ENCODE peak calls at places on chromosomes 11 and 22, in nine cellular contexts. One of them, this sample, is unnamed.

GRCh38 chr11:47270331-47271271 is 668 bp downstream of the MADD start:
- DNase-seq in GM04503: no peak
- DNase-seq in NCI-H748 treated with DMSO at 0.1 percent for 48 hours: peak
- DNase-seq in activated T-cell treated with anti-CD3 and anti-CD28 coated beads, Interleukin-2, amount 50 U/mL, for 48 hours: peak
- DNase-seq in left cardiac atrium: no peak
- DNase-seq in fibroblast of mammary gland: peak
- DNase-seq in hypothalamus: no peak
- DNase-seq in testis: peak
- DNase-seq in ovary: no peak
- DNase-seq in this sample: peak

GRCh38 chr11:14189874-14190273 is 169.1 kb downstream of the RRAS2 start:
- DNase-seq in GM04503: no peak
- DNase-seq in NCI-H748 treated with DMSO at 0.1 percent for 48 hours: no peak
- DNase-seq in activated T-cell treated with anti-CD3 and anti-CD28 coated beads, Interleukin-2, amount 50 U/mL, for 48 hours: no peak
- DNase-seq in left cardiac atrium: peak
- DNase-seq in fibroblast of mammary gland: peak
- DNase-seq in hypothalamus: no peak
- DNase-seq in testis: peak
- DNase-seq in ovary: no peak
- DNase-seq in this sample: no peak

GRCh38 chr11:12642040-12642439 is 32.2 kb upstream of the TEAD1 start:
- DNase-seq in GM04503: no peak
- DNase-seq in NCI-H748 treated with DMSO at 0.1 percent for 48 hours: no peak
- DNase-seq in activated T-cell treated with anti-CD3 and anti-CD28 coated beads, Interleukin-2, amount 50 U/mL, for 48 hours: no peak
- DNase-seq in left cardiac atrium: no peak
- DNase-seq in fibroblast of mammary gland: peak
- DNase-seq in hypothalamus: no peak
- DNase-seq in testis: no peak
- DNase-seq in ovary: no peak
- DNase-seq in this sample: no peak

GRCh38 chr11:128894685-128895084 is 3.5 kb downstream of the KCNJ5 start:
- DNase-seq in GM04503: no peak
- DNase-seq in NCI-H748 treated with DMSO at 0.1 percent for 48 hours: no peak
- DNase-seq in activated T-cell treated with anti-CD3 and anti-CD28 coated beads, Interleukin-2, amount 50 U/mL, for 48 hours: no peak
- DNase-seq in left cardiac atrium: peak
- DNase-seq in fibroblast of mammary gland: no peak
- DNase-seq in hypothalamus: no peak
- DNase-seq in testis: peak
- DNase-seq in ovary: peak
- DNase-seq in this sample: peak

GRCh38 chr11:68271023-68271780 is 571 bp downstream of the C11orf24 start:
- DNase-seq in GM04503: no peak
- DNase-seq in NCI-H748 treated with DMSO at 0.1 percent for 48 hours: peak
- DNase-seq in activated T-cell treated with anti-CD3 and anti-CD28 coated beads, Interleukin-2, amount 50 U/mL, for 48 hours: peak
- DNase-seq in left cardiac atrium: peak
- DNase-seq in fibroblast of mammary gland: peak
- DNase-seq in hypothalamus: no peak
- DNase-seq in testis: peak
- DNase-seq in ovary: peak
- DNase-seq in this sample: peak

GRCh38 chr11:19953909-19954308 is 206.4 kb downstream of the DBX1 start:
- DNase-seq in GM04503: peak
- DNase-seq in NCI-H748 treated with DMSO at 0.1 percent for 48 hours: peak
- DNase-seq in activated T-cell treated with anti-CD3 and anti-CD28 coated beads, Interleukin-2, amount 50 U/mL, for 48 hours: no peak
- DNase-seq in left cardiac atrium: no peak
- DNase-seq in fibroblast of mammary gland: peak
- DNase-seq in hypothalamus: no peak
- DNase-seq in testis: no peak
- DNase-seq in ovary: no peak
- DNase-seq in this sample: peak

GRCh38 chr11:117334896-117335295 is 7.2 kb downstream of the CEP164 start:
- DNase-seq in GM04503: no peak
- DNase-seq in NCI-H748 treated with DMSO at 0.1 percent for 48 hours: no peak
- DNase-seq in activated T-cell treated with anti-CD3 and anti-CD28 coated beads, Interleukin-2, amount 50 U/mL, for 48 hours: no peak
- DNase-seq in left cardiac atrium: no peak
- DNase-seq in fibroblast of mammary gland: no peak
- DNase-seq in hypothalamus: no peak
- DNase-seq in testis: no peak
- DNase-seq in ovary: no peak
- DNase-seq in this sample: no peak

GRCh38 chr11:110878513-110878912 is 166.3 kb upstream of the ARHGAP20 start:
- DNase-seq in GM04503: no peak
- DNase-seq in NCI-H748 treated with DMSO at 0.1 percent for 48 hours: no peak
- DNase-seq in activated T-cell treated with anti-CD3 and anti-CD28 coated beads, Interleukin-2, amount 50 U/mL, for 48 hours: no peak
- DNase-seq in left cardiac atrium: no peak
- DNase-seq in fibroblast of mammary gland: peak
- DNase-seq in hypothalamus: no peak
- DNase-seq in testis: no peak
- DNase-seq in ovary: no peak
- DNase-seq in this sample: no peak

GRCh38 chr11:118322721-118323120 is 18.2 kb downstream of the CD3E start:
- DNase-seq in GM04503: no peak
- DNase-seq in NCI-H748 treated with DMSO at 0.1 percent for 48 hours: no peak
- DNase-seq in activated T-cell treated with anti-CD3 and anti-CD28 coated beads, Interleukin-2, amount 50 U/mL, for 48 hours: no peak
- DNase-seq in left cardiac atrium: no peak
- DNase-seq in fibroblast of mammary gland: no peak
- DNase-seq in hypothalamus: no peak
- DNase-seq in testis: no peak
- DNase-seq in ovary: no peak
- DNase-seq in this sample: no peak

GRCh38 chr11:130545449-130546072 is 97.1 kb downstream of the ADAMTS15 start:
- DNase-seq in GM04503: no peak
- DNase-seq in NCI-H748 treated with DMSO at 0.1 percent for 48 hours: no peak
- DNase-seq in activated T-cell treated with anti-CD3 and anti-CD28 coated beads, Interleukin-2, amount 50 U/mL, for 48 hours: no peak
- DNase-seq in left cardiac atrium: no peak
- DNase-seq in fibroblast of mammary gland: no peak
- DNase-seq in hypothalamus: no peak
- DNase-seq in testis: no peak
- DNase-seq in ovary: no peak
- DNase-seq in this sample: no peak

GRCh38 chr11:48066881-48067800 is 86.8 kb downstream of the PTPRJ start:
- DNase-seq in GM04503: no peak
- DNase-seq in NCI-H748 treated with DMSO at 0.1 percent for 48 hours: no peak
- DNase-seq in activated T-cell treated with anti-CD3 and anti-CD28 coated beads, Interleukin-2, amount 50 U/mL, for 48 hours: no peak
- DNase-seq in left cardiac atrium: no peak
- DNase-seq in fibroblast of mammary gland: peak
- DNase-seq in hypothalamus: no peak
- DNase-seq in testis: no peak
- DNase-seq in ovary: no peak
- DNase-seq in this sample: no peak

GRCh38 chr11:65790902-65791650 is 4.2 kb downstream of the OVOL1 start:
- DNase-seq in GM04503: no peak
- DNase-seq in NCI-H748 treated with DMSO at 0.1 percent for 48 hours: no peak
- DNase-seq in activated T-cell treated with anti-CD3 and anti-CD28 coated beads, Interleukin-2, amount 50 U/mL, for 48 hours: no peak
- DNase-seq in left cardiac atrium: no peak
- DNase-seq in fibroblast of mammary gland: no peak
- DNase-seq in hypothalamus: no peak
- DNase-seq in testis: no peak
- DNase-seq in ovary: no peak
- DNase-seq in this sample: no peak

GRCh38 chr11:76167590-76167989 is 38.7 kb downstream of the WNT11 start:
- DNase-seq in GM04503: no peak
- DNase-seq in NCI-H748 treated with DMSO at 0.1 percent for 48 hours: no peak
- DNase-seq in activated T-cell treated with anti-CD3 and anti-CD28 coated beads, Interleukin-2, amount 50 U/mL, for 48 hours: no peak
- DNase-seq in left cardiac atrium: no peak
- DNase-seq in fibroblast of mammary gland: peak
- DNase-seq in hypothalamus: no peak
- DNase-seq in testis: no peak
- DNase-seq in ovary: no peak
- DNase-seq in this sample: no peak

GRCh38 chr11:131880279-131880678 is 509.9 kb downstream of the NTM start:
- DNase-seq in GM04503: no peak
- DNase-seq in NCI-H748 treated with DMSO at 0.1 percent for 48 hours: no peak
- DNase-seq in activated T-cell treated with anti-CD3 and anti-CD28 coated beads, Interleukin-2, amount 50 U/mL, for 48 hours: no peak
- DNase-seq in left cardiac atrium: no peak
- DNase-seq in fibroblast of mammary gland: no peak
- DNase-seq in hypothalamus: no peak
- DNase-seq in testis: no peak
- DNase-seq in ovary: no peak
- DNase-seq in this sample: no peak

GRCh38 chr22:23391022-23391421 is 189.1 kb downstream of the IGLL1 start:
- DNase-seq in GM04503: no peak
- DNase-seq in NCI-H748 treated with DMSO at 0.1 percent for 48 hours: no peak
- DNase-seq in activated T-cell treated with anti-CD3 and anti-CD28 coated beads, Interleukin-2, amount 50 U/mL, for 48 hours: no peak
- DNase-seq in left cardiac atrium: no peak
- DNase-seq in fibroblast of mammary gland: no peak
- DNase-seq in hypothalamus: no peak
- DNase-seq in testis: no peak
- DNase-seq in ovary: no peak
- DNase-seq in this sample: no peak

GRCh38 chr11:86511086-86511551 is 136.4 kb downstream of the CCDC81 start:
- DNase-seq in GM04503: no peak
- DNase-seq in NCI-H748 treated with DMSO at 0.1 percent for 48 hours: no peak
- DNase-seq in activated T-cell treated with anti-CD3 and anti-CD28 coated beads, Interleukin-2, amount 50 U/mL, for 48 hours: no peak
- DNase-seq in left cardiac atrium: no peak
- DNase-seq in fibroblast of mammary gland: peak
- DNase-seq in hypothalamus: no peak
- DNase-seq in testis: no peak
- DNase-seq in ovary: no peak
- DNase-seq in this sample: no peak

GRCh38 chr11:58046231-58046630 is 15.5 kb downstream of the OR6Q1 start:
- DNase-seq in GM04503: no peak
- DNase-seq in NCI-H748 treated with DMSO at 0.1 percent for 48 hours: no peak
- DNase-seq in activated T-cell treated with anti-CD3 and anti-CD28 coated beads, Interleukin-2, amount 50 U/mL, for 48 hours: no peak
- DNase-seq in left cardiac atrium: no peak
- DNase-seq in fibroblast of mammary gland: no peak
- DNase-seq in hypothalamus: no peak
- DNase-seq in testis: no peak
- DNase-seq in ovary: no peak
- DNase-seq in this sample: no peak

GRCh38 chr11:16028406-16028805 is 327.9 kb downstream of the SOX6 start:
- DNase-seq in GM04503: no peak
- DNase-seq in NCI-H748 treated with DMSO at 0.1 percent for 48 hours: no peak
- DNase-seq in activated T-cell treated with anti-CD3 and anti-CD28 coated beads, Interleukin-2, amount 50 U/mL, for 48 hours: no peak
- DNase-seq in left cardiac atrium: no peak
- DNase-seq in fibroblast of mammary gland: no peak
- DNase-seq in hypothalamus: no peak
- DNase-seq in testis: no peak
- DNase-seq in ovary: no peak
- DNase-seq in this sample: no peak

GRCh38 chr22:18057568-18058209 is 20.1 kb upstream of the PEX26 start:
- DNase-seq in GM04503: peak
- DNase-seq in NCI-H748 treated with DMSO at 0.1 percent for 48 hours: no peak
- DNase-seq in activated T-cell treated with anti-CD3 and anti-CD28 coated beads, Interleukin-2, amount 50 U/mL, for 48 hours: no peak
- DNase-seq in left cardiac atrium: peak
- DNase-seq in fibroblast of mammary gland: peak
- DNase-seq in hypothalamus: no peak
- DNase-seq in testis: peak
- DNase-seq in ovary: peak
- DNase-seq in this sample: peak

GRCh38 chr11:23103403-23103802 is 243.1 kb upstream of the CCDC179 start:
- DNase-seq in GM04503: no peak
- DNase-seq in NCI-H748 treated with DMSO at 0.1 percent for 48 hours: no peak
- DNase-seq in activated T-cell treated with anti-CD3 and anti-CD28 coated beads, Interleukin-2, amount 50 U/mL, for 48 hours: no peak
- DNase-seq in left cardiac atrium: no peak
- DNase-seq in fibroblast of mammary gland: no peak
- DNase-seq in hypothalamus: no peak
- DNase-seq in testis: no peak
- DNase-seq in ovary: no peak
- DNase-seq in this sample: no peak

GRCh38 chr11:67648796-67649613 is 1.5 kb downstream of the ACY3 start:
- DNase-seq in GM04503: no peak
- DNase-seq in NCI-H748 treated with DMSO at 0.1 percent for 48 hours: no peak
- DNase-seq in activated T-cell treated with anti-CD3 and anti-CD28 coated beads, Interleukin-2, amount 50 U/mL, for 48 hours: no peak
- DNase-seq in left cardiac atrium: peak
- DNase-seq in fibroblast of mammary gland: no peak
- DNase-seq in hypothalamus: no peak
- DNase-seq in testis: no peak
- DNase-seq in ovary: no peak
- DNase-seq in this sample: no peak

GRCh38 chr22:43481528-43482309 is 69.9 kb downstream of the MPPED1 start:
- DNase-seq in GM04503: no peak
- DNase-seq in NCI-H748 treated with DMSO at 0.1 percent for 48 hours: no peak
- DNase-seq in activated T-cell treated with anti-CD3 and anti-CD28 coated beads, Interleukin-2, amount 50 U/mL, for 48 hours: peak
- DNase-seq in left cardiac atrium: no peak
- DNase-seq in fibroblast of mammary gland: no peak
- DNase-seq in hypothalamus: no peak
- DNase-seq in testis: no peak
- DNase-seq in ovary: no peak
- DNase-seq in this sample: peak

GRCh38 chr22:28369849-28370248 is 309.8 kb downstream of the TTC28 start:
- DNase-seq in GM04503: no peak
- DNase-seq in NCI-H748 treated with DMSO at 0.1 percent for 48 hours: no peak
- DNase-seq in activated T-cell treated with anti-CD3 and anti-CD28 coated beads, Interleukin-2, amount 50 U/mL, for 48 hours: no peak
- DNase-seq in left cardiac atrium: no peak
- DNase-seq in fibroblast of mammary gland: no peak
- DNase-seq in hypothalamus: no peak
- DNase-seq in testis: no peak
- DNase-seq in ovary: no peak
- DNase-seq in this sample: no peak

GRCh38 chr22:42074846-42075245 is 798 bp downstream of the PHETA2 start:
- DNase-seq in GM04503: no peak
- DNase-seq in NCI-H748 treated with DMSO at 0.1 percent for 48 hours: no peak
- DNase-seq in activated T-cell treated with anti-CD3 and anti-CD28 coated beads, Interleukin-2, amount 50 U/mL, for 48 hours: no peak
- DNase-seq in left cardiac atrium: no peak
- DNase-seq in fibroblast of mammary gland: no peak
- DNase-seq in hypothalamus: no peak
- DNase-seq in testis: no peak
- DNase-seq in ovary: no peak
- DNase-seq in this sample: no peak

GRCh38 chr11:2739531-2740274 is 39.9 kb upstream of the KCNQ1OT1 start:
- DNase-seq in GM04503: no peak
- DNase-seq in NCI-H748 treated with DMSO at 0.1 percent for 48 hours: no peak
- DNase-seq in activated T-cell treated with anti-CD3 and anti-CD28 coated beads, Interleukin-2, amount 50 U/mL, for 48 hours: no peak
- DNase-seq in left cardiac atrium: peak
- DNase-seq in fibroblast of mammary gland: no peak
- DNase-seq in hypothalamus: no peak
- DNase-seq in testis: no peak
- DNase-seq in ovary: peak
- DNase-seq in this sample: no peak

GRCh38 chr11:26820739-26821138 is 98.9 kb upstream of the SLC5A12 start:
- DNase-seq in GM04503: peak
- DNase-seq in NCI-H748 treated with DMSO at 0.1 percent for 48 hours: no peak
- DNase-seq in activated T-cell treated with anti-CD3 and anti-CD28 coated beads, Interleukin-2, amount 50 U/mL, for 48 hours: no peak
- DNase-seq in left cardiac atrium: peak
- DNase-seq in fibroblast of mammary gland: peak
- DNase-seq in hypothalamus: no peak
- DNase-seq in testis: no peak
- DNase-seq in ovary: no peak
- DNase-seq in this sample: no peak

GRCh38 chr11:30465192-30465591 is 121.0 kb downstream of the MPPED2 start:
- DNase-seq in GM04503: no peak
- DNase-seq in NCI-H748 treated with DMSO at 0.1 percent for 48 hours: no peak
- DNase-seq in activated T-cell treated with anti-CD3 and anti-CD28 coated beads, Interleukin-2, amount 50 U/mL, for 48 hours: no peak
- DNase-seq in left cardiac atrium: no peak
- DNase-seq in fibroblast of mammary gland: no peak
- DNase-seq in hypothalamus: no peak
- DNase-seq in testis: no peak
- DNase-seq in ovary: no peak
- DNase-seq in this sample: no peak

This sample was measured in cerebellum.